ENCODE peak calls at places on chromosomes 6 and 20, in five cellular contexts. Q is AG04450, V is astrocyte of the spinal cord, Z is heart left ventricle, N is WTC11. Y is an unnamed sample.

GRCh38 chr6:34232901-34233300 is 3.8 kb upstream of the HMGA1 start:
- DNase-seq in Q (no peak), N (no peak), Z (no peak), V (peak), Y (no peak)

GRCh38 chr6:83378621-83379388 is 52.0 kb downstream of the ME1 start:
- DNase-seq in Q (peak), Z (no peak), N (no peak), V (peak), Y (peak)

GRCh38 chr20:33306228-33306627 is 23.2 kb downstream of the BPIFB1 start:
- DNase-seq in Z (no peak), Q (no peak), V (no peak), N (no peak), Y (no peak)

GRCh38 chr6:96276326-96276725 is 245.3 kb upstream of the UFL1 start:
- DNase-seq in V (no peak), Z (no peak), Q (no peak), N (no peak), Y (no peak)

GRCh38 chr20:60372822-60373221 is 414.6 kb downstream of the CDH26 start:
- DNase-seq in Z (no peak), Q (no peak), N (no peak), V (no peak), Y (no peak)

GRCh38 chr20:24777746-24778145 is 171.3 kb upstream of the CST7 start:
- DNase-seq in Q (no peak), N (no peak), V (no peak), Z (no peak), Y (no peak)

GRCh38 chr6:73074175-73074574 is 151.1 kb downstream of the KHDC1L start:
- DNase-seq in Z (no peak), Q (peak), N (no peak), V (peak), Y (peak)

GRCh38 chr6:6811151-6812002 is 222.9 kb downstream of the LY86 start:
- DNase-seq in N (peak), Z (peak), V (peak), Q (no peak), Y (peak)

GRCh38 chr6:10000461-10000992 is 414.3 kb downstream of the TFAP2A start:
- DNase-seq in N (no peak), Z (no peak), Q (no peak), V (no peak), Y (peak)

GRCh38 chr6:152267967-152268845 is 369.0 kb downstream of the SYNE1 start:
- DNase-seq in Z (no peak), Q (no peak), N (no peak), V (peak), Y (no peak)

GRCh38 chr20:41468994-41469600 is 102.5 kb upstream of the EMILIN3 start:
- DNase-seq in N (no peak), V (no peak), Q (no peak), Z (peak), Y (no peak)

GRCh38 chr6:36855750-36856149 is 16.5 kb upstream of the CPNE5 start:
- DNase-seq in Z (no peak), N (no peak), V (no peak), Q (no peak), Y (no peak)

GRCh38 chr6:31797607-31798006 is 2.1 kb upstream of the VARS1 start:
- DNase-seq in V (no peak), Z (no peak), N (no peak), Q (no peak), Y (no peak)

GRCh38 chr6:134564705-134565104 is 246.8 kb upstream of the SGK1 start:
- DNase-seq in V (no peak), Z (no peak), N (no peak), Q (no peak), Y (no peak)

GRCh38 chr6:39388526-39389371 is 66.2 kb upstream of the KCNK16 start:
- DNase-seq in N (no peak), Z (no peak), V (no peak), Q (no peak), Y (no peak)

GRCh38 chr6:121485359-121485809 is 49.9 kb downstream of the GJA1 start:
- DNase-seq in Z (no peak), V (peak), N (no peak), Q (no peak), Y (peak)

GRCh38 chr6:132490478-132491204 is 22.3 kb downstream of the STX7 start:
- DNase-seq in V (no peak), N (no peak), Z (no peak), Q (no peak), Y (no peak)

GRCh38 chr6:139588076-139588639 is 213.7 kb upstream of the CITED2 start:
- DNase-seq in V (peak), Q (no peak), Z (no peak), N (no peak), Y (peak)

GRCh38 chr6:163490826-163491577 is 76.5 kb downstream of the QKI start:
- DNase-seq in Z (peak), Q (peak), N (no peak), V (peak), Y (no peak)

DNA sequence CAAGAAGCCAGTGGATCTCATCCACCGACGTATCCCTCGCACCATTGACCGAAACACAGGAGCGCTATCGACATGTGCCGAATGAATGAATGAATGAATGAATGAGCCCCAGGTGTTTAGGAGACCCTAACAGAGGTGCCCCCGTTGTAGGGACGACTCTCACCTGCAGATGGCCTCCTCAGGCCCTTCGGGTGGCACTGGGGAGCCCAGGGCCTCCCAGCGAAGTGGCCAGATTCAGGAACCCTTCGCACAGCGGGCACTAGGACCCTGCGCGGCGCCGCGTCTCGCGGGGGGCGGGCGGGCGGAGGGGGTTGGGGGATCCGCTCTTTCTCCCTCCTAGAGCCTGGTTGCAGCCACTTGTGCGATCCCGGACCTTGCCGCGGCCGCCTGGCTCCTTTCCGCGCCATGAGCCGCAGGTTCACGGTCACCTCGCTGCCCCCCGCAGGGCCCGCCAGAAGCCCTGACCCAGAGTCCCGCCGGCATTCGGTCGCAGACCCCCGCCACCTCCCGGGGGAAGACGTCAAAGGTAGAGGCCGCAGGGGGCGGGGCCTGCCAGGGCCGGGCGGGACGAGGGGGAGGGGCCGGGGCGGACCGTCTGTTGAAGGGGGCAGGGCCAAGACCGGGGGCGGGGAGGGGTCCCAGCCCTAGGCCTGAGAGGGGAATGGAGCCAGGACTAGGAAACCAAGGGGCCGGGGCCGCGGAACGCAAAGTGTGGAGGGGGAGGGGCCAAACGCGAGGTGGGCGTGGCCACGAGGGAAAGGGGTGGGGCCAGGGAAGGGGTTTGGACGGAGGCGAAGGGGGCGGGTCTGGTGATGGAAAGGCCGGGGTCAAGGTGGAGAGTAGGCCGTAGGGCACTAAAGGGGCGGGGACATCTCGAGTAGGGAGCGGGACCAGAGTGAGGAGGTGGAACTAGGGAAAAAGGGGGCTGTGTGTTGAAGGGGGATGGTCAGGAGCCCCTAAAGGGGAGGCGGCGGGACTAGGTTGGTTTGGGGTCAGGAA is 7.4 kb upstream of the SLC12A5 start:
- DNase-seq in N (peak), Z (no peak), Q (no peak), V (no peak), Y (no peak)
- TF ChIP-seq CTCF in N (no peak), Z (no peak), Q (no peak), V (no peak), Y (peak)

GRCh38 chr20:21640556-21640955 is 64.9 kb upstream of the PAX1 start:
- DNase-seq in Z (no peak), Q (no peak), N (peak), V (no peak), Y (no peak)
- TF ChIP-seq CTCF in Z (no peak), Q (no peak), N (peak), V (no peak), Y (no peak)

GRCh38 chr6:42411431-42411830 is 40.3 kb downstream of the TRERF1 start:
- DNase-seq in Z (no peak), Q (no peak), V (no peak), N (no peak), Y (no peak)

GRCh38 chr6:42406296-42407280 is 45.1 kb downstream of the TRERF1 start:
- DNase-seq in Q (no peak), Z (peak), V (peak), N (no peak), Y (no peak)

GRCh38 chr6:42410861-42411260 is 40.9 kb downstream of the TRERF1 start:
- DNase-seq in V (no peak), Q (no peak), N (no peak), Z (no peak), Y (no peak)

GRCh38 chr6:42407379-42407778 is 44.3 kb downstream of the TRERF1 start:
- DNase-seq in Z (no peak), V (peak), N (no peak), Q (peak), Y (peak)

DNA sequence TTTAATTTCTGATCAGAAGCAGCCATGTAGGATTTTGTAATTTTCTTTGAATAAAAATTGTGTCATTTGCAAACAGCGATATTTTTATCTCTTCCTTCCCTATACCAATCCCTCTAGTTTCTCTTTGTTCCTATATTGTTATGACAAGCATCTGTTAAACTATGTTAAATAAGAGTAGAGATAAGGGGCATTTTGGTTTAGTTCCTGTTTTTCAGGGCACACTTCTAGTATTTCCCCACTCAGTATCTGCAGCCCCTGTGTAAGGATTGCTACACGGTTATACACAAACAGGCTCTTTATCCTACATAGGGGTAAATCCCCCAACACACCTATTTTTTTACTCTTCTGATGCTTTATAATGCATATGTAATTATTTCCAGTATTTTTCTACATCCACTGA is 42.1 kb downstream of the TRERF1 start:
- DNase-seq in Z (no peak), V (no peak), Q (no peak), N (no peak), Y (no peak)
- TF ChIP-seq CTCF in Z (no peak), V (no peak), Q (no peak), N (no peak), Y (no peak)

GRCh38 chr6:25602680-25602982 is 49.4 kb upstream of the SCGN start:
- DNase-seq in Z (no peak), Q (no peak), V (peak), N (no peak), Y (no peak)
- TF ChIP-seq CTCF in Z (no peak), Q (no peak), V (no peak), N (no peak), Y (peak)

DNA sequence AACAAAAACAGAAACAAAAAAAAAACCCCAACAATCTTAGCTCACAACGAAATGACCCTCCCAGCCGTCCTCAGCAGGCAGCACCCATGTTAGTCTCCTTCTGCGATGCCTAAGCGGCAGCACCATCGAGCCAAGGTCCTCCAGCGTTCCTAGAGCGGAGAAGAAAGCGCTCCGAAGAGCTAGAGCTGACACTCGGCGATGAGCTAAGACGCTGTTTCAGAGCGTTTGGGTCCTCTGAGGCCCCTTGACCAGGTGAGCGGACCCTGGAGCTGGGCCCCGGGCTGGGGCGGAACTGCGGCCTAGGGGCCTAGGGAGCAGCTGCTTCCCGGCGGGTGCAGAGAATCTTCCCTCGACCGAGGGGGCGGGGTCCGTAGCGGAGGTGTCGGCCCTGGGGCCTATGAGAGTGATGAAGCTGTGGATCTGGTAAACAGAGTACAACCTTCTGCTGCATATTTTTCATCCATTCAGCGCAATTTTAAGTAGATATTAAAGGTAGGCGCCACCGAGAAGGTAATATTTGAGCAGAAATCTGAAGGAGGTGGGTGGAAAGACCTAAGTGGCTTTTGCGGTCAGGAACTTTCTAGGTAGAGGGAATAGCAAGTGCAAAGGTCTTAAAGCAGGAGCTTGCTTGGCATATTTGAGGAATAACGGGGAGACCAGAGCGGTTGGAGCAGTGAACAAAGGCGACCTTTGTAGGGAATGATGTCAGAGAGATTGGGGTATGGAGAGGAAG is at the start of gene ZSCAN26:
- DNase-seq in V (peak), Z (peak), N (peak), Q (peak), Y (peak)
- TF ChIP-seq CTCF in V (no peak), Z (no peak), N (no peak), Q (no peak), Y (no peak)

DNA sequence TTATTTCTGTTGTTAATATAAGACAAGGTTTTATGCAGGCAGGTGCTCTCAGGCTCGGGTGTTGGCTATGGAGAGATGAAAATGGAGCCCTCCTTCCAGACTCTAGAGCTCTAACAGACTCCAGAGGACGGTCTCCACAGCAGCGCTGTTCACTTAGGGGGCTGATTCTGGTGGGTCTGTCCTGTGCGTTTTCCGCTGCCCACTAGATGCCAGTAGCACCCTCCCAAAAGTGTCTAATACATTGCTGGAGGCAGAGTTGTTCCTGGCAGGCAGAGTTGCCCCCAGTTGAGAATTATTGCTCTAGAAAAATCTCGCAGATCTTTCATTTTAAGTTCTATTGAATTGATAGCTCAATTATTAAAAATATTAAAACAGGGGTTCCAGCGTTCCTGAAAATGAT is 109.9 kb downstream of the MAP3K4 start:
- DNase-seq in Q (no peak), N (peak), Z (no peak), V (peak), Y (no peak)
- TF ChIP-seq CTCF in Q (peak), N (no peak), Z (no peak), V (peak), Y (peak)

GRCh38 chr20:61797200-61797599 is 268.5 kb downstream of the TAF4 start:
- DNase-seq in N (peak), Z (no peak), V (peak), Q (no peak), Y (no peak)
- TF ChIP-seq CTCF in N (no peak), Z (no peak), V (no peak), Q (no peak), Y (no peak)

DNA sequence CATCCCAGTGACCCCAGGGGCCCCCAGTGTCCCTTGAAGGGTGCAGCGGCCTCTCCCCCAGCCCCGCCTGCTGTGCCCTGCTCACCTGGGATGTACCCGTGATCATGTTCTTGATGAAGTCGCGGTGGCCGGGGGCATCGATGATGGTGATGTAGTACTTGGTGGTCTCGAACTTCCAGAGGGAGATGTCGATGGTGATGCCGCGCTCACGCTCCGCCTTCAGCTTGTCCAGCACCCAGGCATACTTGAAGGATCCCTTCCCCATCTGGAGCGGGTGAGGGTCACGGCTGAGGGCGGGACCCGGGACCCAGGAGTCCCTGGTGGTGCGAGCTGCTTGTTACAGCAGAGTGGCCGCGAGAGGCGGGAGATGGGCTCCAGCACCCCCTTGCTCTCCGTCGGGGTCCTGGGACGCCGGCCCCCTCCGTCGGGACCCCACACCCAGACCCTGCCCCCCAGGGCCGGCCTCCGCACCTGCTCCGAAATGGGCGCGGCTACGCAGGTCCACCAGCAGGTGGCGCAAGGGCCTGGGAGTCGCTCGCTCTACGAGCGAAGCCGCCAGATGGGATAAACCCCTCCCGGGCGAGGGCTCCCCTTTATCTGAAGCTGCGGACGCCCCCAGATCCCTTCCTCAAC is 3.0 kb downstream of the EEF1A2 start:
- DNase-seq in Q (no peak), N (peak), Z (peak), V (peak), Y (peak)
- TF ChIP-seq CTCF in Q (peak), N (peak), Z (peak), V (peak), Y (peak)

DNA sequence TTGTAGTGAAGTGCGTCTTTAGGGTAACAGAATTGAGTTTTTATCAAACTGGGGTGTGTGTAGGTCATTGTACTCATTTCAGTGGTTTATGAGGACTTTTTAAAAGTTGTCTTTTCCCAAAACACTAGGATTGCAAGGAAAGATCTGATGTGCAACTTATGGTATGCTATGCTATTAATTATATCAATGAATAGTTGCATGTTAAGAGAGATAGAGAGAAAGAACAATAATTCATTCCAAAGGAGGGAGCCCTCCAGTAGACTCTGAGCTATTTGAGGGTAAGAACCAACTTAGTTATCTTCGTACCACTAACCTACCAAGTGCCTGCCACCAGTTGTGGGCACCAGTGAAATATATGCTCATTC is 117.1 kb downstream of the RNF144B start:
- DNase-seq in N (no peak), Z (no peak), Q (no peak), V (no peak), Y (no peak)
- TF ChIP-seq CTCF in N (no peak), Z (no peak), Q (no peak), V (no peak), Y (peak)

GRCh38 chr6:76876922-76877553 is 586.3 kb downstream of the HTR1B start:
- DNase-seq in V (peak), Z (no peak), N (peak), Q (no peak), Y (no peak)
- TF ChIP-seq CTCF in V (peak), Z (no peak), N (peak), Q (no peak), Y (no peak)

Y was measured in HFFc6.